ENCODE peak calls at places on chromosome 11, in five cellular contexts. One of them, this sample, is unnamed.

GRCh38 chr11:29224739-29225384 is 792.0 kb downstream of the KCNA4 start:
- DNase-seq in CD8-positive, alpha-beta T cell: no peak
- DNase-seq in upper lobe of left lung: no peak
- DNase-seq in type B pancreatic cell: no peak
- DNase-seq in HFFc6: no peak
- DNase-seq in this sample: no peak

GRCh38 chr11:69483696-69484426 is 2.4 kb downstream of the LINC01488 start:
- DNase-seq in upper lobe of left lung: no peak
- DNase-seq in CD8-positive, alpha-beta T cell: no peak
- DNase-seq in HFFc6: no peak
- DNase-seq in type B pancreatic cell: no peak
- DNase-seq in this sample: no peak

GRCh38 chr11:66850235-66850587 is 6.7 kb upstream of the LRFN4 start:
- DNase-seq in CD8-positive, alpha-beta T cell: no peak
- DNase-seq in HFFc6: no peak
- DNase-seq in upper lobe of left lung: no peak
- DNase-seq in type B pancreatic cell: no peak
- DNase-seq in this sample: no peak

GRCh38 chr11:35511666-35512065 is 13.8 kb downstream of the PAMR1 start:
- DNase-seq in HFFc6: peak
- DNase-seq in upper lobe of left lung: no peak
- DNase-seq in type B pancreatic cell: no peak
- DNase-seq in CD8-positive, alpha-beta T cell: no peak
- DNase-seq in this sample: no peak

GRCh38 chr11:61919113-61919840 is 1.9 kb upstream of the RAB3IL1 start:
- DNase-seq in CD8-positive, alpha-beta T cell: no peak
- DNase-seq in HFFc6: no peak
- DNase-seq in upper lobe of left lung: no peak
- DNase-seq in type B pancreatic cell: peak
- DNase-seq in this sample: no peak

GRCh38 chr11:28702450-28702790 is 594.2 kb downstream of the METTL15 start:
- DNase-seq in HFFc6: no peak
- DNase-seq in CD8-positive, alpha-beta T cell: no peak
- DNase-seq in type B pancreatic cell: no peak
- DNase-seq in upper lobe of left lung: no peak
- DNase-seq in this sample: no peak

GRCh38 chr11:6607190-6607635 is 3.6 kb downstream of the ILK start:
- DNase-seq in CD8-positive, alpha-beta T cell: no peak
- DNase-seq in upper lobe of left lung: no peak
- DNase-seq in type B pancreatic cell: no peak
- DNase-seq in HFFc6: peak
- DNase-seq in this sample: no peak

GRCh38 chr11:99682646-99683045 is 661.9 kb downstream of the CNTN5 start:
- DNase-seq in HFFc6: no peak
- DNase-seq in CD8-positive, alpha-beta T cell: no peak
- DNase-seq in upper lobe of left lung: no peak
- DNase-seq in type B pancreatic cell: no peak
- DNase-seq in this sample: no peak

GRCh38 chr11:119863811-119864601 is 135.0 kb upstream of the NECTIN1 start:
- DNase-seq in upper lobe of left lung: no peak
- DNase-seq in HFFc6: no peak
- DNase-seq in CD8-positive, alpha-beta T cell: no peak
- DNase-seq in type B pancreatic cell: no peak
- DNase-seq in this sample: no peak

GRCh38 chr11:26442131-26442530 is 110.2 kb downstream of the ANO3 start:
- DNase-seq in upper lobe of left lung: no peak
- DNase-seq in HFFc6: peak
- DNase-seq in CD8-positive, alpha-beta T cell: no peak
- DNase-seq in type B pancreatic cell: no peak
- DNase-seq in this sample: no peak

GRCh38 chr11:80165763-80166162 is 724.9 kb upstream of the TENM4 start:
- DNase-seq in upper lobe of left lung: no peak
- DNase-seq in CD8-positive, alpha-beta T cell: no peak
- DNase-seq in type B pancreatic cell: no peak
- DNase-seq in HFFc6: peak
- DNase-seq in this sample: no peak

GRCh38 chr11:69064394-69064957 is 15.7 kb downstream of the TPCN2 start:
- DNase-seq in upper lobe of left lung: no peak
- DNase-seq in HFFc6: no peak
- DNase-seq in CD8-positive, alpha-beta T cell: no peak
- DNase-seq in type B pancreatic cell: no peak
- DNase-seq in this sample: no peak

GRCh38 chr11:12114487-12115033 is 4.2 kb downstream of the MICAL2 start:
- DNase-seq in HFFc6: no peak
- DNase-seq in upper lobe of left lung: no peak
- DNase-seq in type B pancreatic cell: no peak
- DNase-seq in CD8-positive, alpha-beta T cell: no peak
- DNase-seq in this sample: no peak

GRCh38 chr11:17102447-17102846 is 25.0 kb upstream of the RPS13 start:
- DNase-seq in HFFc6: no peak
- DNase-seq in upper lobe of left lung: no peak
- DNase-seq in type B pancreatic cell: no peak
- DNase-seq in CD8-positive, alpha-beta T cell: no peak
- DNase-seq in this sample: no peak

GRCh38 chr11:23924226-23924625 is 572.6 kb upstream of the LUZP2 start:
- DNase-seq in type B pancreatic cell: no peak
- DNase-seq in CD8-positive, alpha-beta T cell: no peak
- DNase-seq in upper lobe of left lung: no peak
- DNase-seq in HFFc6: no peak
- DNase-seq in this sample: no peak

GRCh38 chr11:1162498-1163311 is 5.0 kb downstream of the MUC5AC start:
- DNase-seq in HFFc6: no peak
- DNase-seq in type B pancreatic cell: no peak
- DNase-seq in upper lobe of left lung: peak
- DNase-seq in CD8-positive, alpha-beta T cell: no peak
- DNase-seq in this sample: peak

GRCh38 chr11:21295508-21295907 is 626.1 kb downstream of the NELL1 start:
- DNase-seq in CD8-positive, alpha-beta T cell: no peak
- DNase-seq in type B pancreatic cell: no peak
- DNase-seq in HFFc6: no peak
- DNase-seq in upper lobe of left lung: no peak
- DNase-seq in this sample: no peak

GRCh38 chr11:69416123-69416475 is 65.4 kb upstream of the LINC01488 start:
- DNase-seq in CD8-positive, alpha-beta T cell: no peak
- DNase-seq in HFFc6: no peak
- DNase-seq in upper lobe of left lung: no peak
- DNase-seq in type B pancreatic cell: no peak
- DNase-seq in this sample: no peak

GRCh38 chr11:112129656-112130055 is 34.2 kb downstream of the IL18 start:
- DNase-seq in type B pancreatic cell: no peak
- DNase-seq in CD8-positive, alpha-beta T cell: no peak
- DNase-seq in HFFc6: no peak
- DNase-seq in upper lobe of left lung: peak
- DNase-seq in this sample: no peak

GRCh38 chr11:117823294-117823940 is 1.1 kb downstream of the FXYD2 start:
- DNase-seq in CD8-positive, alpha-beta T cell: no peak
- DNase-seq in type B pancreatic cell: no peak
- DNase-seq in HFFc6: no peak
- DNase-seq in upper lobe of left lung: no peak
- DNase-seq in this sample: peak
- TF ChIP-seq CTCF in CD8-positive, alpha-beta T cell: peak
- TF ChIP-seq CTCF in type B pancreatic cell: peak
- TF ChIP-seq CTCF in HFFc6: peak
- TF ChIP-seq CTCF in upper lobe of left lung: peak
- TF ChIP-seq CTCF in this sample: no peak

GRCh38 chr11:44632466-44633123 is 67.1 kb downstream of the CD82 start:
- DNase-seq in upper lobe of left lung: no peak
- DNase-seq in type B pancreatic cell: no peak
- DNase-seq in CD8-positive, alpha-beta T cell: no peak
- DNase-seq in HFFc6: no peak
- DNase-seq in this sample: no peak
- TF ChIP-seq CTCF in upper lobe of left lung: peak
- TF ChIP-seq CTCF in type B pancreatic cell: peak
- TF ChIP-seq CTCF in CD8-positive, alpha-beta T cell: no peak
- TF ChIP-seq CTCF in HFFc6: no peak
- TF ChIP-seq CTCF in this sample: no peak

DNA sequence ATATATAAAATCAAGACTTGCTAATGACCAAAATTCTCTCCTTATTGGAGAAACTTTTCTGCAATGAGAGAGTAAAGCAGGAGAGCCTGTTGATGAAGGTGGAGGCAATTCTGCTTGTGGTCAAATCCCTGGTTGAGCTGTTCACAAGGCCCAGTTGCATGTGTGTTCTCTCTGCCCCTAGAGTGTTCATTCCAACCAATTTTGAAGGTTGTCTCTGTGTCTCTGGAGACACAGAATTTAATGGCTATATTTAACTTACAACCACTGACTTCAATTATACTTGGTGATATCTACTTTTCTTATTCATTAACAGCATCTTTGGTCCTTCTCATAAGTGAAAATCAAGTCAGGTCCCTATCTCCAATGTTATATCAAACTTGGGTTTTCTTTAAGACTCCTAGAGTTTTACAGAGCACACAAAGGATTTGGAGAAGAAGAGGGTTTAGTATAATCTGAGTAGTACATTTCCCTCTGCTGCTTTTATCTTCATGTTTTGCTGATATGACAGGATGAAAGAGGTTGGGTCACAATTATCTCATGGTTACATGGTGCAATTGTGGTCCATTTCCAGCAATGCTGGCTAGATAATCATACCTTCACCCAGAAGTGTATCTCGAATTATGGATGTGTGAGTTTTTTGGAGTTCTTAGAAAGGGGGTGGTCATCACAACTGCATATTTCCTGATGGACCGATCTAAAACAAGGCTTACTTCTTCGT is 4.0 kb downstream of the OOSP4A start:
- DNase-seq in HFFc6: no peak
- DNase-seq in upper lobe of left lung: no peak
- DNase-seq in CD8-positive, alpha-beta T cell: no peak
- DNase-seq in type B pancreatic cell: no peak
- DNase-seq in this sample: no peak
- TF ChIP-seq CTCF in HFFc6: no peak
- TF ChIP-seq CTCF in upper lobe of left lung: no peak
- TF ChIP-seq CTCF in CD8-positive, alpha-beta T cell: no peak
- TF ChIP-seq CTCF in type B pancreatic cell: no peak
- TF ChIP-seq CTCF in this sample: no peak

GRCh38 chr11:2975594-2975993 is 16.5 kb downstream of the NAP1L4 start:
- DNase-seq in upper lobe of left lung: no peak
- DNase-seq in HFFc6: peak
- DNase-seq in CD8-positive, alpha-beta T cell: peak
- DNase-seq in type B pancreatic cell: no peak
- DNase-seq in this sample: no peak
- TF ChIP-seq CTCF in upper lobe of left lung: peak
- TF ChIP-seq CTCF in HFFc6: peak
- TF ChIP-seq CTCF in CD8-positive, alpha-beta T cell: peak
- TF ChIP-seq CTCF in type B pancreatic cell: peak
- TF ChIP-seq CTCF in this sample: no peak

DNA sequence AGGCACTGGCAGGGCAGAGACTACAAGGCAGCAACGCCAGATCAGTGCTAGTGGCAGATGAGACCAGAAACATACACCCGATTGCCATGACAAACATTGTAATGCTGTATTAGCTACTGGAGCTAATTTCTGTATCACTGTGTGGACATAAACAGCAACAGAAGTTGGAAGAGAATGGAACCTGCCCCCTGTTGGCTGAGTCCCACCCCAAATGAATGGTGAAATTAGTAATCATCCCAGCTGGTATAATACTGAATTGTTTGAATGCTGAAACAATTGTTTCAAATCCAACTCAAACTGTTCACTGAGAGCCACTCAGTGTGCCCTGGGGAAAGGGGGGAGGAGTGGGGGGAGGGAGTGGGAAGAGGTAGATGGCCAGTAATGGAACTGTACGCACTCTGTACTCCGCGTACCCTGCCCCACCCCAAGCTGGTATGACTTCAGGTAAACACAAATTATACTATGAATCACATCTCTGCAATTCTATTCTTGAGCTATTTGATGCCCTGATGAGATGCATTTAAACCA is 11.2 kb upstream of the BIRC3 start:
- DNase-seq in HFFc6: no peak
- DNase-seq in type B pancreatic cell: no peak
- DNase-seq in CD8-positive, alpha-beta T cell: no peak
- DNase-seq in upper lobe of left lung: peak
- DNase-seq in this sample: no peak
- TF ChIP-seq CTCF in HFFc6: peak
- TF ChIP-seq CTCF in type B pancreatic cell: no peak
- TF ChIP-seq CTCF in CD8-positive, alpha-beta T cell: no peak
- TF ChIP-seq CTCF in upper lobe of left lung: peak
- TF ChIP-seq CTCF in this sample: no peak

GRCh38 chr11:2748061-2748813 is 48.4 kb upstream of the KCNQ1OT1 start:
- DNase-seq in type B pancreatic cell: no peak
- DNase-seq in CD8-positive, alpha-beta T cell: no peak
- DNase-seq in upper lobe of left lung: no peak
- DNase-seq in HFFc6: no peak
- DNase-seq in this sample: no peak

GRCh38 chr11:2751523-2752203 is 51.9 kb upstream of the KCNQ1OT1 start:
- DNase-seq in upper lobe of left lung: no peak
- DNase-seq in type B pancreatic cell: no peak
- DNase-seq in CD8-positive, alpha-beta T cell: no peak
- DNase-seq in HFFc6: no peak
- DNase-seq in this sample: no peak

GRCh38 chr11:2748814-2749554 is 49.2 kb upstream of the KCNQ1OT1 start:
- DNase-seq in upper lobe of left lung: no peak
- DNase-seq in CD8-positive, alpha-beta T cell: no peak
- DNase-seq in type B pancreatic cell: no peak
- DNase-seq in HFFc6: no peak
- DNase-seq in this sample: no peak

GRCh38 chr11:2750601-2751522 is 51.1 kb upstream of the KCNQ1OT1 start:
- DNase-seq in upper lobe of left lung: no peak
- DNase-seq in CD8-positive, alpha-beta T cell: no peak
- DNase-seq in HFFc6: no peak
- DNase-seq in type B pancreatic cell: no peak
- DNase-seq in this sample: no peak

GRCh38 chr11:2750101-2750509 is 50.3 kb upstream of the KCNQ1OT1 start:
- DNase-seq in CD8-positive, alpha-beta T cell: no peak
- DNase-seq in type B pancreatic cell: no peak
- DNase-seq in upper lobe of left lung: no peak
- DNase-seq in HFFc6: no peak
- DNase-seq in this sample: no peak
- TF ChIP-seq CTCF in CD8-positive, alpha-beta T cell: no peak
- TF ChIP-seq CTCF in type B pancreatic cell: no peak
- TF ChIP-seq CTCF in upper lobe of left lung: no peak
- TF ChIP-seq CTCF in HFFc6: no peak
- TF ChIP-seq CTCF in this sample: no peak

This sample was measured in activated B cell treated with CpG ODN at 0.5 μM for 24 hours.